ENCODE peak calls at places on chromosome 2, in eight cellular contexts. One of them, this sample, is unnamed.

GRCh38 chr2:100213595-100213994 is 71.2 kb upstream of the AFF3 start:
- DNase-seq in transverse colon: peak; percentile 25
- DNase-seq in sigmoid colon: peak; percentile 80
- DNase-seq in IMR-90: no peak
- DNase-seq in tibial nerve: no peak
- DNase-seq in NB4: no peak
- DNase-seq in HepG2: no peak
- DNase-seq in upper lobe of left lung: no peak
- DNase-seq in this sample: no peak

GRCh38 chr2:182559623-182560022 is 132.8 kb upstream of the PDE1A start:
- DNase-seq in NB4: no peak
- DNase-seq in sigmoid colon: no peak
- DNase-seq in upper lobe of left lung: no peak
- DNase-seq in tibial nerve: no peak
- DNase-seq in HepG2: no peak
- DNase-seq in transverse colon: no peak
- DNase-seq in IMR-90: peak; percentile 76
- DNase-seq in this sample: no peak

GRCh38 chr2:120401275-120402069 is 55.5 kb downstream of the INHBB start:
- DNase-seq in NB4: no peak
- DNase-seq in HepG2: no peak
- DNase-seq in IMR-90: no peak
- DNase-seq in transverse colon: no peak
- DNase-seq in sigmoid colon: no peak
- DNase-seq in tibial nerve: no peak
- DNase-seq in upper lobe of left lung: no peak
- DNase-seq in this sample: no peak

GRCh38 chr2:228700638-228701037 is 519.2 kb upstream of the SPHKAP start:
- DNase-seq in sigmoid colon: no peak
- DNase-seq in NB4: no peak
- DNase-seq in transverse colon: no peak
- DNase-seq in IMR-90: peak; percentile 51
- DNase-seq in HepG2: no peak
- DNase-seq in tibial nerve: no peak
- DNase-seq in upper lobe of left lung: no peak
- DNase-seq in this sample: no peak

GRCh38 chr2:187553908-187554703 is at the start of gene TFPI:
- DNase-seq in HepG2: peak; percentile 64
- DNase-seq in upper lobe of left lung: no peak
- DNase-seq in NB4: peak; percentile 49
- DNase-seq in sigmoid colon: no peak
- DNase-seq in tibial nerve: peak; percentile 57
- DNase-seq in IMR-90: peak; percentile 78
- DNase-seq in transverse colon: no peak
- DNase-seq in this sample: no peak

GRCh38 chr2:150042844-150043503 is 444.5 kb downstream of the RND3 start:
- DNase-seq in tibial nerve: no peak
- DNase-seq in HepG2: no peak
- DNase-seq in transverse colon: no peak
- DNase-seq in IMR-90: no peak
- DNase-seq in NB4: no peak
- DNase-seq in sigmoid colon: no peak
- DNase-seq in upper lobe of left lung: no peak
- DNase-seq in this sample: no peak

GRCh38 chr2:223618172-223619035 is 16.2 kb upstream of the SCG2 start:
- DNase-seq in upper lobe of left lung: no peak
- DNase-seq in HepG2: no peak
- DNase-seq in tibial nerve: no peak
- DNase-seq in sigmoid colon: no peak
- DNase-seq in IMR-90: no peak
- DNase-seq in NB4: peak; percentile 28
- DNase-seq in transverse colon: no peak
- DNase-seq in this sample: no peak

GRCh38 chr2:130755234-130756040 is at the start of gene AMER3:
- DNase-seq in upper lobe of left lung: peak; percentile 54
- DNase-seq in HepG2: no peak
- DNase-seq in sigmoid colon: no peak
- DNase-seq in IMR-90: no peak
- DNase-seq in NB4: no peak
- DNase-seq in transverse colon: no peak
- DNase-seq in tibial nerve: no peak
- DNase-seq in this sample: no peak

GRCh38 chr2:234863043-234863934 is 88.5 kb upstream of the SH3BP4 start:
- DNase-seq in tibial nerve: peak; percentile 27
- DNase-seq in upper lobe of left lung: no peak
- DNase-seq in sigmoid colon: peak; percentile 70
- DNase-seq in HepG2: peak; percentile 88
- DNase-seq in transverse colon: peak; percentile 19
- DNase-seq in NB4: no peak
- DNase-seq in IMR-90: peak; percentile 82
- DNase-seq in this sample: no peak

GRCh38 chr2:12495247-12495868 is 221.4 kb upstream of the TRIB2 start:
- DNase-seq in sigmoid colon: no peak
- DNase-seq in upper lobe of left lung: no peak
- DNase-seq in transverse colon: no peak
- DNase-seq in NB4: no peak
- DNase-seq in IMR-90: no peak
- DNase-seq in HepG2: no peak
- DNase-seq in tibial nerve: no peak
- DNase-seq in this sample: no peak

GRCh38 chr2:12498286-12498685 is 218.4 kb upstream of the TRIB2 start:
- DNase-seq in upper lobe of left lung: no peak
- DNase-seq in NB4: no peak
- DNase-seq in HepG2: no peak
- DNase-seq in sigmoid colon: no peak
- DNase-seq in transverse colon: no peak
- DNase-seq in tibial nerve: no peak
- DNase-seq in IMR-90: no peak
- DNase-seq in this sample: no peak

GRCh38 chr2:12488365-12488972 is 228.3 kb upstream of the TRIB2 start:
- DNase-seq in HepG2: no peak
- DNase-seq in transverse colon: no peak
- DNase-seq in upper lobe of left lung: no peak
- DNase-seq in NB4: no peak
- DNase-seq in sigmoid colon: no peak
- DNase-seq in tibial nerve: peak; percentile 4
- DNase-seq in IMR-90: no peak
- DNase-seq in this sample: no peak

GRCh38 chr2:12490641-12491040 is 226.1 kb upstream of the TRIB2 start:
- DNase-seq in transverse colon: no peak
- DNase-seq in NB4: no peak
- DNase-seq in sigmoid colon: no peak
- DNase-seq in IMR-90: no peak
- DNase-seq in upper lobe of left lung: no peak
- DNase-seq in tibial nerve: no peak
- DNase-seq in HepG2: no peak
- DNase-seq in this sample: no peak

GRCh38 chr2:12493031-12493513 is 223.7 kb upstream of the TRIB2 start:
- DNase-seq in IMR-90: peak; percentile 93
- DNase-seq in tibial nerve: no peak
- DNase-seq in NB4: peak; percentile 46
- DNase-seq in transverse colon: no peak
- DNase-seq in upper lobe of left lung: no peak
- DNase-seq in sigmoid colon: no peak
- DNase-seq in HepG2: no peak
- DNase-seq in this sample: no peak
- TF ChIP-seq POLR2A in IMR-90: no peak
- TF ChIP-seq POLR2A in tibial nerve: no peak
- TF ChIP-seq POLR2A in NB4: no peak
- TF ChIP-seq POLR2A in transverse colon: no peak
- TF ChIP-seq POLR2A in upper lobe of left lung: no peak
- TF ChIP-seq POLR2A in sigmoid colon: no peak
- TF ChIP-seq POLR2A in HepG2: no peak
- TF ChIP-seq POLR2A in this sample: no peak

GRCh38 chr2:15560988-15561573 is at the start of gene NBAS:
- DNase-seq in tibial nerve: peak; percentile 87
- DNase-seq in IMR-90: peak; percentile 85
- DNase-seq in NB4: peak; percentile 90
- DNase-seq in upper lobe of left lung: peak; percentile 88
- DNase-seq in HepG2: peak; percentile 85
- DNase-seq in sigmoid colon: peak; percentile 92
- DNase-seq in transverse colon: peak; percentile 90
- DNase-seq in this sample: peak; percentile 61
- TF ChIP-seq POLR2A in tibial nerve: peak; percentile 11
- TF ChIP-seq POLR2A in IMR-90: peak; percentile 75
- TF ChIP-seq POLR2A in NB4: peak; percentile 21
- TF ChIP-seq POLR2A in upper lobe of left lung: peak; percentile 51
- TF ChIP-seq POLR2A in HepG2: peak; percentile 88
- TF ChIP-seq POLR2A in sigmoid colon: peak; percentile 38
- TF ChIP-seq POLR2A in transverse colon: no peak
- TF ChIP-seq POLR2A in this sample: peak; percentile 49

GRCh38 chr2:105396254-105397024 is 2.4 kb downstream of the FHL2 start:
- DNase-seq in upper lobe of left lung: no peak
- DNase-seq in IMR-90: peak; percentile 98
- DNase-seq in sigmoid colon: peak; percentile 74
- DNase-seq in NB4: no peak
- DNase-seq in HepG2: peak; percentile 85
- DNase-seq in transverse colon: peak; percentile 78
- DNase-seq in tibial nerve: peak; percentile 48
- DNase-seq in this sample: no peak
- TF ChIP-seq POLR2A in upper lobe of left lung: no peak
- TF ChIP-seq POLR2A in IMR-90: peak; percentile 49
- TF ChIP-seq POLR2A in sigmoid colon: no peak
- TF ChIP-seq POLR2A in NB4: no peak
- TF ChIP-seq POLR2A in HepG2: no peak
- TF ChIP-seq POLR2A in transverse colon: no peak
- TF ChIP-seq POLR2A in tibial nerve: no peak
- TF ChIP-seq POLR2A in this sample: no peak

GRCh38 chr2:61764035-61764800 is 89.6 kb downstream of the FAM161A start:
- DNase-seq in HepG2: peak; percentile 89
- DNase-seq in IMR-90: peak; percentile 99
- DNase-seq in upper lobe of left lung: peak; percentile 99
- DNase-seq in transverse colon: peak; percentile 97
- DNase-seq in NB4: peak; percentile 100
- DNase-seq in tibial nerve: peak; percentile 98
- DNase-seq in sigmoid colon: peak; percentile 99
- DNase-seq in this sample: peak; percentile 76
- TF ChIP-seq POLR2A in HepG2: peak; percentile 86
- TF ChIP-seq POLR2A in IMR-90: peak; percentile 98
- TF ChIP-seq POLR2A in upper lobe of left lung: peak; percentile 93
- TF ChIP-seq POLR2A in transverse colon: peak; percentile 93
- TF ChIP-seq POLR2A in NB4: peak; percentile 93
- TF ChIP-seq POLR2A in tibial nerve: peak; percentile 95
- TF ChIP-seq POLR2A in sigmoid colon: peak; percentile 76
- TF ChIP-seq POLR2A in this sample: peak; percentile 88